ENCODE peak calls at places on chromosomes 7 and 10, in six cellular contexts. J is activated T-helper 1 cell treated with Interleukin-2 at 50 U/mL for 16 hours; S is psoas muscle; F is activated CD4-positive, alpha-beta T cell treated with anti-CD3 and anti-CD28 coated beads, Interleukin-2, amount 50 U/mL, for 4 hours; A is iris pigment epithelial cell; I is mammary epithelial cell. M is an unnamed sample.

GRCh38 chr10:85847085-85847484 is 519.5 kb downstream of the GRID1 start:
- DNase-seq in J (no peak), S (no peak), F (no peak), A (no peak), I (no peak), M (no peak)

GRCh38 chr7:80783688-80784327 is 135.0 kb downstream of the SEMA3C start:
- DNase-seq in J (no peak), S (no peak), F (no peak), A (peak), I (no peak), M (peak)

GRCh38 chr10:8187171-8187666 is 132.7 kb downstream of the GATA3 start:
- DNase-seq in J (no peak), S (no peak), F (no peak), A (no peak), I (no peak), M (no peak)

GRCh38 chr10:101564490-101564991 is 23.5 kb downstream of the POLL start:
- DNase-seq in J (no peak), S (no peak), F (no peak), A (no peak), I (no peak), M (no peak)

GRCh38 chr7:74289660-74290589 is 718 bp downstream of the CLIP2 start:
- DNase-seq in J (peak), S (peak), F (no peak), A (no peak), I (no peak), M (no peak)

GRCh38 chr7:7830122-7830878 is 111.9 kb upstream of the RPA3 start:
- DNase-seq in J (no peak), S (no peak), F (no peak), A (peak), I (peak), M (no peak)

GRCh38 chr10:23358357-23358756 is 13.8 kb upstream of the C10orf67 start:
- DNase-seq in J (no peak), S (no peak), F (no peak), A (peak), I (no peak), M (peak)

GRCh38 chr7:106871793-106872571 is 6.9 kb downstream of the PIK3CG start:
- DNase-seq in J (no peak), S (no peak), F (no peak), A (peak), I (peak), M (no peak)

GRCh38 chr7:130998993-130999602 is 265.1 kb upstream of the KLF14 start:
- DNase-seq in J (no peak), S (no peak), F (no peak), A (peak), I (peak), M (peak)

GRCh38 chr10:21208666-21209316 is 311.7 kb upstream of the NEBL start:
- DNase-seq in J (no peak), S (no peak), F (no peak), A (no peak), I (peak), M (peak)

GRCh38 chr7:50142421-50143113 is 49.5 kb upstream of the ZPBP start:
- DNase-seq in J (no peak), S (no peak), F (no peak), A (peak), I (no peak), M (peak)

GRCh38 chr7:30422922-30423321 is 55.7 kb downstream of the NOD1 start:
- DNase-seq in J (no peak), S (no peak), F (no peak), A (peak), I (no peak), M (peak)

GRCh38 chr7:82359426-82359825 is 84.2 kb downstream of the CACNA2D1 start:
- DNase-seq in J (no peak), S (no peak), F (no peak), A (no peak), I (no peak), M (no peak)